ENCODE peak calls at places on chromosomes 6 and 20, in five cellular contexts. V, H, X, R and A are unnamed samples. For H3K36me3 and H3K4me1, the result is how much of the 10 kb centered on the place peaks cover.

GRCh38 chr6:42158631-42159030 is 14.5 kb upstream of the GUCA1A start:
- DNase-seq in X (no peak), R (no peak), H (no peak), V (no peak), A (no peak)

GRCh38 chr6:70353343-70353913 is 50.5 kb upstream of the COL9A1 start:
- DNase-seq in R (no peak), X (no peak), V (no peak), H (no peak), A (no peak)

GRCh38 chr6:31676322-31676903 is 4.5 kb downstream of the LY6G5C start:
- DNase-seq in V (no peak), X (no peak), R (no peak), H (no peak), A (no peak)

GRCh38 chr6:3773696-3774298 is 22.3 kb upstream of the PXDC1 start:
- DNase-seq in H (no peak), V (peak), R (peak), X (no peak), A (no peak)

GRCh38 chr6:47134476-47135189 is 92.5 kb upstream of the ADGRF1 start:
- DNase-seq in V (no peak), R (peak), X (no peak), H (peak), A (no peak)

GRCh38 chr20:32672982-32673727 is 586 bp downstream of the C20orf203 start:
- DNase-seq in R (no peak), H (no peak), V (no peak), X (no peak), A (no peak)

GRCh38 chr6:1724616-1725015 is 114.9 kb downstream of the FOXC1 start:
- DNase-seq in X (no peak), H (no peak), R (no peak), V (no peak), A (peak)

GRCh38 chr6:155040154-155040553 is 45.0 kb downstream of the TIAM2 start:
- DNase-seq in X (no peak), R (no peak), H (no peak), V (no peak), A (peak)

GRCh38 chr6:79463721-79464120 is 73.5 kb downstream of the LCA5 start:
- DNase-seq in H (no peak), V (no peak), X (peak), R (no peak), A (no peak)

GRCh38 chr6:25918083-25918683 is 12.3 kb downstream of the SLC17A2 start:
- DNase-seq in V (no peak), R (no peak), H (no peak), X (no peak), A (no peak)

GRCh38 chr6:41970436-41970846 is 28.8 kb upstream of the CCND3 start:
- DNase-seq in X (no peak), V (no peak), H (peak), R (peak), A (no peak)

GRCh38 chr6:41692080-41692675 is 43.2 kb downstream of the TFEB start:
- DNase-seq in V (no peak), H (no peak), R (no peak), X (no peak), A (no peak)

GRCh38 chr20:35561671-35562070 is 19.8 kb downstream of the ERGIC3 start:
- DNase-seq in X (no peak), V (no peak), R (no peak), H (no peak), A (no peak)

GRCh38 chr20:48461351-48461750 is 366.4 kb downstream of the PREX1 start:
- DNase-seq in V (no peak), X (no peak), R (no peak), H (no peak), A (no peak)

GRCh38 chr6:46626228-46626909 is 26.2 kb downstream of the CYP39A1 start:
- DNase-seq in V (no peak), H (peak), X (peak), R (peak), A (no peak)

GRCh38 chr20:61061981-61062380 is 190.1 kb upstream of the CDH4 start:
- DNase-seq in H (no peak), R (no peak), V (no peak), X (no peak), A (no peak)

GRCh38 chr6:15993716-15994228 is 135.1 kb upstream of the MYLIP start:
- DNase-seq in X (no peak), R (no peak), V (no peak), H (no peak), A (no peak)

GRCh38 chr6:104787305-104787704 is 72.4 kb downstream of the HACE1 start:
- DNase-seq in R (no peak), H (no peak), V (no peak), X (no peak), A (no peak)
- H3K36me3 ChIP-seq in R (under half), H (under half), V (under half), X (under half), A (under half)

GRCh38 chr6:40588480-40588879 is 1.3 kb upstream of the LRFN2 start:
- DNase-seq in X (no peak), V (no peak), H (no peak), R (no peak), A (no peak)
- H3K4me3 ChIP-seq in X (no peak), V (no peak), H (no peak), R (no peak), A (no peak)

GRCh38 chr20:17646209-17646717 is 35.8 kb downstream of the RRBP1 start:
- DNase-seq in X (no peak), V (peak), R (no peak), H (no peak), A (no peak)

GRCh38 chr20:17644451-17644850 is 37.6 kb downstream of the RRBP1 start:
- DNase-seq in R (no peak), H (no peak), V (no peak), X (no peak), A (no peak)

GRCh38 chr20:17646901-17647301 is 35.1 kb downstream of the RRBP1 start:
- DNase-seq in V (no peak), H (no peak), X (no peak), R (no peak), A (no peak)

GRCh38 chr20:17645010-17645409 is 37.0 kb downstream of the RRBP1 start:
- DNase-seq in X (no peak), R (no peak), H (no peak), V (no peak), A (no peak)

DNA sequence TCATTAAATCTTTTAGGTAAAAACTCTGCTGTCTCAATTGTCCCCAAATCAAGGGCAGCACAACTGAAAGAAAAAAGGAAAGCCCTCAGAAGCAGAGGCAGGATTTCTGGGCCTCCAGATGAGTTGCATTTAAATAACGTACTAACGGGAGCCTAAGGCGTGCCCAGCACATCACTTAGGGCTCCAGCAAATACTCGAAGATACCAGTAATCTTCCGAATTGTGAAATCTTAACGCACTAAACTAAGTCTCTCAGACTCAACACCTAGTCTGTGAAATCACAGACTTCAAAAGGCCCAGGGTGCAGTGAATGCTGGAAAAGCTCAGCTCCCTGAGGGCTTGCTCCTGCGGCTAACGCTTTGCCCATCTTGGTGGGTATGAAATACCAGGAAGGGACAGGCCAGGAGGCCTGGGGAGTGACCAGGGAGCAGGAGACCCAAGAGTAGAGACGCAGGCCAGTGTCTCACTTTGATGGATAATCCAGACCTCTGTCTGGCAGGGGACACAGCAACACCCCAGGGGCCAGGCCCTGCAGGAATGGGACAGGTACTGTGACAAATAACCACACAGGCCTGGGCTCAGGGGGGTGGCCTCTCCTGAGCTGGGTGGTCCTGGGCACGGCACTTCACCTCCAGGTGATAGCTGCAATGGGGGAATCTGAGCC is 36.4 kb downstream of the RRBP1 start:
- DNase-seq in X (no peak), R (no peak), H (no peak), V (no peak), A (no peak)
- H3K4me1 ChIP-seq in X (under half), R (half or more), H (under half), V (under half), A (under half)

DNA sequence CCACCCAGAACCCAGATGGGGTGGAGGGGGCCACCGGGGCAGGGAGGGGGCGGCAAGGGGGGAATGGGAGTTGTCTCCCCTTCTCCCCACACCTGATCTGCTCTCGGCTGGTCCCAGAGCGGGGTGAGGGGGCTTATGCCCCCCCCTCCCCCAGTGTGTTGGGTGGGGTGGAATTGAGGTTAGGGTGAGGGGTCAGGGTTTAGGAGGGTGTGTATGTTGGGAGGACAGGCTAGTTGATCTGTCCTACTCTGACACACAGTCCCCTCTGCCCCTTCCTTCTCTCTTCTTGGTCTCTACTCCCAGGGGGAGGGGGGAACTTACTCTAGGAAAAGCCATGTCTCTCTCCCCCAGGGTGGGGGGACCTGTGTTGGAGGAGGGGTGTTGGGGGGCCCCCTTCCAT is 1.9 kb upstream of the ZBTB9 start:
- DNase-seq in H (no peak), V (no peak), X (no peak), R (no peak), A (no peak)
- H3K36me3 ChIP-seq in H (under half), V (under half), X (under half), R (under half), A (under half)

GRCh38 chr6:11121851-11122250 is 10.3 kb upstream of the ERVFRD-1 start:
- DNase-seq in V (no peak), H (no peak), X (no peak), R (peak), A (no peak)

GRCh38 chr6:11123978-11124377 is 12.5 kb upstream of the ERVFRD-1 start:
- DNase-seq in X (no peak), V (no peak), R (no peak), H (no peak), A (no peak)

GRCh38 chr6:11122380-11122779 is 10.9 kb upstream of the ERVFRD-1 start:
- DNase-seq in V (no peak), X (no peak), R (no peak), H (no peak), A (no peak)

GRCh38 chr6:11120273-11121005 is 8.9 kb upstream of the ERVFRD-1 start:
- DNase-seq in X (no peak), R (peak), V (no peak), H (peak), A (no peak)
- H3K4me3 ChIP-seq in X (no peak), R (no peak), V (no peak), H (no peak), A (no peak)

GRCh38 chr20:44207066-44207723 is 3.4 kb downstream of the OSER1 start:
- DNase-seq in X (no peak), R (no peak), H (no peak), V (no peak), A (no peak)

GRCh38 chr20:44208165-44208564 is 2.4 kb downstream of the OSER1 start:
- DNase-seq in X (no peak), R (no peak), H (no peak), V (no peak), A (no peak)

GRCh38 chr20:44204156-44204831 is 6.3 kb downstream of the OSER1 start:
- DNase-seq in H (peak), V (no peak), R (peak), X (no peak), A (no peak)

GRCh38 chr20:44204832-44205215 is 5.7 kb downstream of the OSER1 start:
- DNase-seq in H (no peak), R (no peak), V (no peak), X (no peak), A (no peak)

GRCh38 chr20:44206132-44206531 is 4.4 kb downstream of the OSER1 start:
- DNase-seq in V (no peak), X (no peak), R (no peak), H (no peak), A (no peak)
- H3K4me1 ChIP-seq in V (under half), X (under half), R (under half), H (under half), A (under half)

GRCh38 chr6:52263709-52264320 is 19.5 kb upstream of the IL17F start:
- DNase-seq in H (peak), R (peak), V (peak), X (peak), A (peak)
- H3K36me3 ChIP-seq in H (under half), R (under half), V (under half), X (half or more), A (half or more)

GRCh38 chr6:28211840-28212509 is 13.1 kb upstream of the ZSCAN9 start:
- DNase-seq in H (no peak), R (no peak), X (peak), V (no peak), A (peak)
- H3K4me3 ChIP-seq in H (peak), R (peak), X (peak), V (peak), A (peak)